ENCODE peak calls at places on chromosomes 12 and 14, in ten cellular contexts. U is EL; B is HCEC 1CT; I is LoVo; G is C1 segment of cervical spinal cord; K is H54; E is stimulated activated CD4-positive, alpha-beta T cell treated with anti-CD3 and anti-CD28 coated beads, TNF-alpha, amount 100 ng/mL, for 24 hours; C is NCI-H510A treated with DMSO at 0.1 percent for 48 hours; T is osteocyte; S is RPMI7951. R is an unnamed sample.

GRCh38 chr14:59600211-59600945 is 23.8 kb upstream of the CCDC175 start:
- DNase-seq in S (no peak), I (no peak), G (no peak), K (no peak), C (no peak), T (no peak), B (no peak), E (no peak), U (no peak), R (no peak)

GRCh38 chr12:32395031-32395430 is 4.3 kb upstream of the FGD4 start:
- DNase-seq in T (no peak), I (no peak), E (no peak), C (no peak), S (no peak), K (no peak), G (no peak), B (no peak), U (no peak), R (no peak)

GRCh38 chr14:30402846-30403245 is 156.1 kb upstream of the G2E3 start:
- DNase-seq in C (no peak), K (no peak), E (no peak), S (no peak), B (no peak), G (no peak), I (no peak), T (no peak), U (no peak), R (no peak)

GRCh38 chr12:89353188-89353822 is 1.0 kb upstream of the DUSP6 start:
- DNase-seq in B (peak), C (peak), S (peak), I (peak), T (peak), U (peak), K (peak), G (peak), E (no peak), R (peak)

GRCh38 chr14:54396183-54396492 is 669 bp upstream of the CDKN3 start:
- DNase-seq in C (no peak), I (no peak), B (no peak), U (no peak), G (no peak), S (no peak), T (no peak), K (no peak), E (no peak), R (no peak)

GRCh38 chr12:106671840-106672239 is 89.0 kb downstream of the RFX4 start:
- DNase-seq in T (peak), B (no peak), S (no peak), U (no peak), K (no peak), I (no peak), G (no peak), C (no peak), E (no peak), R (no peak)

GRCh38 chr12:7354521-7354920 is 50.6 kb downstream of the ACSM4 start:
- DNase-seq in E (no peak), S (peak), C (no peak), G (no peak), T (no peak), K (no peak), I (no peak), B (peak), U (peak), R (no peak)

GRCh38 chr14:37272569-37272968 is 74.8 kb downstream of the MIPOL1 start:
- DNase-seq in S (no peak), U (no peak), I (no peak), G (no peak), K (no peak), E (no peak), B (no peak), T (no peak), C (no peak), R (no peak)

GRCh38 chr12:128420163-128420562 is 153.2 kb downstream of the TMEM132C start:
- DNase-seq in K (no peak), B (no peak), U (no peak), S (no peak), C (no peak), E (no peak), I (no peak), G (no peak), T (no peak), R (no peak)

GRCh38 chr14:20697273-20698017 is 8.9 kb downstream of the ANG start:
- DNase-seq in G (no peak), E (peak), I (peak), S (peak), B (peak), C (no peak), U (peak), K (no peak), T (no peak), R (no peak)

GRCh38 chr12:117032593-117033381 is 66.4 kb downstream of the TESC start:
- DNase-seq in B (no peak), K (no peak), S (no peak), U (no peak), I (no peak), E (no peak), C (peak), T (no peak), G (no peak), R (no peak)

GRCh38 chr12:107329569-107330324 is 236.4 kb upstream of the CRY1 start:
- DNase-seq in G (no peak), E (no peak), S (peak), C (no peak), I (no peak), B (no peak), K (no peak), U (no peak), T (no peak), R (no peak)